ENCODE peak calls at places on chromosomes 3 and 15, in ten cellular contexts. F is heart right ventricle; N is CD8-positive, alpha-beta T cell; O is AG04449; A is GM23338; J is PC-3; H is breast epithelium; T is BJ; C is AG04450; E is cardiac fibroblast. B is an unnamed sample.

GRCh38 chr3:8069471-8069870 is 432.2 kb upstream of the LMCD1 start:
- DNase-seq in F (no peak), N (no peak), O (no peak), A (no peak), J (no peak), H (no peak), T (no peak), C (no peak), E (no peak), B (no peak)

GRCh38 chr3:60319179-60319858 is 931.9 kb downstream of the FHIT start:
- DNase-seq in F (no peak), N (no peak), O (no peak), A (no peak), J (no peak), H (no peak), T (no peak), C (no peak), E (no peak), B (no peak)

GRCh38 chr15:95170587-95171380 is 939.4 kb downstream of the MCTP2 start:
- DNase-seq in F (no peak), N (no peak), O (no peak), A (no peak), J (no peak), H (no peak), T (no peak), C (no peak), E (no peak), B (no peak)

GRCh38 chr15:50685976-50686467 is 575 bp downstream of the TRPM7 start:
- DNase-seq in F (peak), N (peak), O (no peak), A (peak), J (peak), H (peak), T (no peak), C (no peak), E (peak), B (peak)

GRCh38 chr3:185309795-185310194 is 53.1 kb upstream of the MAP3K13 start:
- DNase-seq in F (no peak), N (no peak), O (no peak), A (no peak), J (no peak), H (no peak), T (no peak), C (no peak), E (no peak), B (no peak)

GRCh38 chr3:165837058-165837525 is at the start of gene BCHE:
- DNase-seq in F (peak), N (no peak), O (no peak), A (peak), J (peak), H (no peak), T (no peak), C (peak), E (peak), B (peak)

GRCh38 chr3:38219609-38220197 is 45.9 kb upstream of the SLC22A13 start:
- DNase-seq in F (no peak), N (no peak), O (no peak), A (no peak), J (no peak), H (no peak), T (no peak), C (no peak), E (no peak), B (no peak)

GRCh38 chr15:48785195-48785594 is 25.7 kb downstream of the CEP152 start:
- DNase-seq in F (peak), N (no peak), O (no peak), A (no peak), J (no peak), H (no peak), T (no peak), C (no peak), E (no peak), B (no peak)

GRCh38 chr3:12423918-12424634 is 60.2 kb upstream of the TSEN2 start:
- DNase-seq in F (no peak), N (no peak), O (no peak), A (no peak), J (peak), H (no peak), T (no peak), C (no peak), E (peak), B (peak)

GRCh38 chr3:148955544-148956346 is 35.6 kb upstream of the GYG1 start:
- DNase-seq in F (no peak), N (no peak), O (peak), A (peak), J (peak), H (peak), T (peak), C (peak), E (peak), B (peak)

GRCh38 chr3:150721285-150722130 is 17.8 kb upstream of the ERICH6 start:
- DNase-seq in F (no peak), N (no peak), O (no peak), A (peak), J (peak), H (no peak), T (no peak), C (peak), E (peak), B (peak)

GRCh38 chr3:151599103-151599672 is 134.5 kb upstream of the AADACL2 start:
- DNase-seq in F (no peak), N (no peak), O (no peak), A (peak), J (no peak), H (no peak), T (no peak), C (no peak), E (no peak), B (no peak)

GRCh38 chr3:87145553-87145952 is 81.6 kb upstream of the CHMP2B start:
- DNase-seq in F (no peak), N (no peak), O (no peak), A (peak), J (peak), H (no peak), T (no peak), C (no peak), E (peak), B (peak)

GRCh38 chr15:62047278-62047847 is 12.9 kb downstream of the VPS13C start:
- DNase-seq in F (no peak), N (no peak), O (no peak), A (no peak), J (no peak), H (no peak), T (no peak), C (no peak), E (no peak), B (no peak)

GRCh38 chr15:37181339-37181738 is 81.0 kb upstream of the MEIS2 start:
- DNase-seq in F (no peak), N (no peak), O (no peak), A (no peak), J (no peak), H (no peak), T (no peak), C (no peak), E (no peak), B (no peak)

GRCh38 chr3:24340161-24340560 is 154.5 kb downstream of the THRB start:
- DNase-seq in F (no peak), N (no peak), O (no peak), A (no peak), J (no peak), H (no peak), T (no peak), C (no peak), E (no peak), B (no peak)

GRCh38 chr15:31397851-31398661 is 71.4 kb downstream of the KLF13 start:
- DNase-seq in F (peak), N (no peak), O (no peak), A (peak), J (no peak), H (peak), T (no peak), C (no peak), E (no peak), B (no peak)

GRCh38 chr3:126208618-126209256 is 28.4 kb upstream of the ALDH1L1 start:
- DNase-seq in F (peak), N (no peak), O (peak), A (no peak), J (peak), H (peak), T (peak), C (peak), E (peak), B (peak)

GRCh38 chr3:72999971-73000370 is 3.4 kb downstream of the PPP4R2 start:
- DNase-seq in F (no peak), N (no peak), O (no peak), A (no peak), J (no peak), H (no peak), T (no peak), C (no peak), E (no peak), B (no peak)

GRCh38 chr15:80436511-80437307 is 32.5 kb downstream of the ARNT2 start:
- DNase-seq in F (no peak), N (no peak), O (no peak), A (no peak), J (peak), H (no peak), T (no peak), C (no peak), E (no peak), B (peak)

GRCh38 chr3:123813876-123814275 is 70.3 kb downstream of the MYLK start:
- DNase-seq in F (no peak), N (no peak), O (no peak), A (no peak), J (peak), H (no peak), T (no peak), C (no peak), E (no peak), B (no peak)

GRCh38 chr3:126895178-126896066 is 87.5 kb upstream of the PLXNA1 start:
- DNase-seq in F (no peak), N (no peak), O (no peak), A (no peak), J (peak), H (no peak), T (no peak), C (no peak), E (peak), B (peak)

GRCh38 chr3:30655187-30655812 is 48.9 kb downstream of the TGFBR2 start:
- DNase-seq in F (no peak), N (no peak), O (no peak), A (no peak), J (peak), H (no peak), T (no peak), C (no peak), E (peak), B (peak)
- H3K4me3 ChIP-seq in F (no peak), N (peak), O (no peak), A (no peak), J (no peak), H (no peak), T (no peak), C (no peak), E (no peak), B (no peak)

GRCh38 chr15:69035205-69035917 is 20.9 kb downstream of the NOX5 start:
- DNase-seq in F (no peak), N (no peak), O (no peak), A (peak), J (peak), H (peak), T (no peak), C (no peak), E (no peak), B (no peak)
- TF ChIP-seq CTCF in F (no peak), N (no peak), O (peak), A (peak), J (no peak), H (no peak), T (no peak), C (peak), E (peak), B (no peak)

GRCh38 chr15:92925409-92925808 is 25.3 kb downstream of the CHD2 start:
- DNase-seq in F (no peak), N (no peak), O (no peak), A (no peak), J (no peak), H (no peak), T (no peak), C (no peak), E (no peak), B (no peak)
- H3K4me3 ChIP-seq in F (no peak), N (no peak), O (no peak), A (no peak), J (no peak), H (no peak), T (no peak), C (no peak), E (no peak), B (no peak)

DNA sequence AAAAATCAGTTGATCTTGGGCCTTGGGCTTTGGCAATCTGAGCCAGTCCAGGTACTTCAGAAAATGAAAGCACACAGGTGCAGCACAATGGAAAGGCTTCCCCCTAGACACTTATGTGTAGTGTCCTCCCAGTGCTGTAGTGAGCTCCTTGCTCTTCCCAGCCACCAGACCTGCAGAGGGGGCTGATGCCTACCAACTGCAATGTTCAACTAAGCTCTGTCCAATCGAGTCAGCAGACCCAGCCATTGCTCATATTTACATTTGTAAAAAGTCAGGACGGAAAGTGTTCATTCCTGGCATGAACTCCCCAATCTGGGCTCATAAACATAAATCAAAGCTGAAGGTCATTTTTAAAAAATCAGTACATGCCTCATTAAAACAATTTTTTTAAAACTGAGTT is 73.0 kb downstream of the FOXP1 start:
- DNase-seq in F (no peak), N (no peak), O (peak), A (no peak), J (no peak), H (no peak), T (no peak), C (no peak), E (peak), B (peak)
- TF ChIP-seq CTCF in F (no peak), N (no peak), O (peak), A (peak), J (no peak), H (no peak), T (peak), C (peak), E (peak), B (peak)

GRCh38 chr15:93238641-93239040 is 149.6 kb upstream of the RGMA start:
- DNase-seq in F (no peak), N (no peak), O (no peak), A (no peak), J (no peak), H (no peak), T (no peak), C (no peak), E (no peak), B (no peak)
- H3K4me3 ChIP-seq in F (no peak), N (no peak), O (no peak), A (no peak), J (no peak), H (no peak), T (no peak), C (no peak), E (no peak), B (no peak)

GRCh38 chr3:42226470-42227425 is 39.2 kb downstream of the CCK start:
- DNase-seq in F (no peak), N (no peak), O (no peak), A (peak), J (no peak), H (no peak), T (no peak), C (no peak), E (no peak), B (peak)

GRCh38 chr3:42229942-42230688 is 35.9 kb downstream of the CCK start:
- DNase-seq in F (no peak), N (no peak), O (no peak), A (peak), J (peak), H (no peak), T (no peak), C (peak), E (peak), B (peak)

GRCh38 chr3:42230860-42231259 is 35.1 kb downstream of the CCK start:
- DNase-seq in F (no peak), N (no peak), O (no peak), A (no peak), J (no peak), H (no peak), T (no peak), C (no peak), E (no peak), B (no peak)

GRCh38 chr3:42229266-42229941 is 36.6 kb downstream of the CCK start:
- DNase-seq in F (no peak), N (no peak), O (no peak), A (no peak), J (no peak), H (peak), T (no peak), C (no peak), E (no peak), B (no peak)

DNA sequence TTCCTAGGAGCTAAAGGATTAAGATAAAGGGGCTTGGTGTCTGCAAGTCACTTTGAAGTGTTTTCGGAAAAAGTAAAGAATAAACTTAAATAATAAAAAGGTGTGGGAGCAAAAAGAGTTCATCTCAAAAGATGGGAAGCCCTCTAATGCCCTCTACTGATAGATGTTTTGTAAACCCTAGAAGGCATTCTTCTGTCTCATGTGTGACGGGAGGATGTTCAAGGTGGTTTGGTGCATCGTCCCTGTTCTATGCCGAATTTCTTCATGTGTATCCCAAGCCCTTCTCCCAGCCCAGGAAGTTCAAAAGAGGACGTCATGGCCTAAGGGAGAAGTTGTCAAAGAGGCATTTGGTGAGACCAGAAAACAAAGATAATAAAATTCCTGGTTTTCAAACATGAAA is 37.2 kb downstream of the CCK start:
- DNase-seq in F (no peak), N (no peak), O (no peak), A (peak), J (peak), H (no peak), T (no peak), C (no peak), E (peak), B (peak)
- TF ChIP-seq CTCF in F (no peak), N (peak), O (no peak), A (peak), J (peak), H (peak), T (peak), C (peak), E (peak), B (peak)

DNA sequence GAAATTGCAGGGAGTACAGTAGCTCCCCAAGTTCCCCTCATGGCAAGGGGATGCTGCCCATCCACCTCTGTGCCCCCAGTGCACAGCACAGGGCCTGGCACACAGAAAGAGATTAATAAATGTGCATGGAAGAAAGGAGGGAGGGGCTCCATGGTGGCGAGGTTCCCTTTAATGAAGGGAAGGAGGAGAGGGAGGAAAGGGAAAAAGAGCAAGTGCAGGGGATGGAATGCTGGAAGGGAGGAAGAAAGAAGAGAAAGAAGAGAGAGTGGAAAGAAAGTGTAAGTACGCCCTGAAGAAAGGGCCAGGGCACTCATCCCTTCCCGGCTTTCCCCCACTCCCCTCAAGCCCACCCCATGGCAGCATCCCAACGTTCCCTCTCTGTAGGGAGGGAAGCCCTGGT is 1.5 kb upstream of the VIPR1 start:
- DNase-seq in F (no peak), N (no peak), O (no peak), A (peak), J (no peak), H (peak), T (no peak), C (no peak), E (no peak), B (no peak)
- H3K4me3 ChIP-seq in F (no peak), N (no peak), O (no peak), A (peak), J (no peak), H (peak), T (no peak), C (no peak), E (no peak), B (no peak)

B was measured in fibroblast of mammary gland.